ENCODE peak calls at places on chromosomes 5 and 9, in seven cellular contexts. K is GM23248, E is PC-3, D is HCT116, U is MM.1S, F is PC-9, Y is GM23338. S is an unnamed sample.

GRCh38 chr5:2756211-2756746 is 4.8 kb upstream of the IRX2 start:
- DNase-seq in E (peak; percentile 70), F (no peak), Y (peak; percentile 95), D (no peak), K (peak; percentile 95), U (no peak), S (peak; percentile 46)

GRCh38 chr9:31820426-31820825 is 564.0 kb upstream of the ACO1 start:
- DNase-seq in K (no peak), E (no peak), F (no peak), U (no peak), Y (no peak), D (no peak), S (no peak)

GRCh38 chr5:43602456-43602817 is 543 bp upstream of the NNT start:
- DNase-seq in K (peak; percentile 74), U (peak; percentile 52), Y (peak; percentile 56), D (no peak), F (no peak), E (peak; percentile 52), S (peak; percentile 65)

GRCh38 chr5:149893403-149893931 is 51.1 kb downstream of the PDE6A start:
- DNase-seq in E (no peak), K (no peak), U (no peak), Y (no peak), F (no peak), D (no peak), S (no peak)

GRCh38 chr9:108444400-108445358 is 411.1 kb downstream of the ACTL7B start:
- DNase-seq in F (peak; percentile 95), D (peak; percentile 90), Y (no peak), U (no peak), E (peak; percentile 91), K (peak; percentile 97), S (peak; percentile 60)

GRCh38 chr9:5715548-5716127 is 86.7 kb downstream of the RIC1 start:
- DNase-seq in Y (no peak), K (no peak), F (no peak), D (no peak), U (no peak), E (no peak), S (no peak)

GRCh38 chr5:31757813-31758212 is 118.9 kb downstream of the PDZD2 start:
- DNase-seq in K (no peak), E (no peak), Y (no peak), D (no peak), U (no peak), F (no peak), S (peak; percentile 35)

GRCh38 chr5:53368516-53368915 is 111.9 kb upstream of the FST start:
- DNase-seq in Y (no peak), F (peak; percentile 84), K (peak; percentile 41), E (peak; percentile 73), D (no peak), U (no peak), S (no peak)

GRCh38 chr9:95981741-95982390 is 106.4 kb downstream of the ERCC6L2 start:
- DNase-seq in U (peak; percentile 43), F (no peak), E (no peak), Y (no peak), D (no peak), K (no peak), S (no peak)

GRCh38 chr5:142492781-142493281 is 168.0 kb upstream of the SPRY4 start:
- DNase-seq in D (no peak), K (peak; percentile 63), E (no peak), F (no peak), Y (no peak), U (no peak), S (no peak)

GRCh38 chr5:110852053-110852452 is 113.2 kb downstream of the SLC25A46 start:
- DNase-seq in K (no peak), U (peak; percentile 80), D (no peak), E (no peak), Y (no peak), F (no peak), S (no peak)

GRCh38 chr5:56029457-56029856 is 34.7 kb upstream of the IL6ST start:
- DNase-seq in E (no peak), D (no peak), Y (no peak), U (no peak), K (no peak), F (no peak), S (no peak)

GRCh38 chr5:437281-437771 is 5.7 kb upstream of the EXOC3 start:
- DNase-seq in Y (no peak), D (no peak), E (no peak), F (no peak), U (no peak), K (no peak), S (no peak)

GRCh38 chr5:80931423-80931822 is 28.7 kb upstream of the RASGRF2 start:
- DNase-seq in D (no peak), F (no peak), K (no peak), E (no peak), U (no peak), Y (no peak), S (no peak)

GRCh38 chr5:137629646-137630045 is 106.2 kb downstream of the KLHL3 start:
- DNase-seq in D (peak; percentile 51), E (peak; percentile 73), K (peak; percentile 71), U (peak; percentile 60), Y (peak; percentile 80), F (no peak), S (peak; percentile 76)

GRCh38 chr5:79992891-79993290 is 1.8 kb upstream of the MTX3 start:
- DNase-seq in K (peak; percentile 72), D (no peak), E (no peak), F (no peak), Y (no peak), U (no peak), S (no peak)

GRCh38 chr5:20305463-20305862 is 317.5 kb upstream of the CDH18 start:
- DNase-seq in E (no peak), U (no peak), K (no peak), Y (no peak), D (no peak), F (no peak), S (no peak)

GRCh38 chr5:158383485-158383884 is 524.5 kb upstream of the CLINT1 start:
- DNase-seq in U (no peak), F (no peak), E (no peak), Y (no peak), K (no peak), D (no peak), S (no peak)

GRCh38 chr5:32526815-32527214 is 58.5 kb upstream of the SUB1 start:
- DNase-seq in D (no peak), F (no peak), K (peak; percentile 28), E (no peak), Y (no peak), U (no peak), S (no peak)

GRCh38 chr9:118595719-118596305 is 773.4 kb downstream of the BRINP1 start:
- DNase-seq in U (no peak), E (peak; percentile 2), Y (peak; percentile 82), F (no peak), K (peak; percentile 76), D (no peak), S (peak; percentile 68)

GRCh38 chr9:36134761-36135505 is 1.6 kb upstream of the GLIPR2 start:
- DNase-seq in K (no peak), F (no peak), D (no peak), E (no peak), U (no peak), Y (peak; percentile 40), S (no peak)

GRCh38 chr9:127525426-127526188 is 74.3 kb downstream of the LRSAM1 start:
- DNase-seq in K (peak; percentile 69), F (no peak), E (peak; percentile 56), Y (peak; percentile 81), D (peak; percentile 54), U (peak; percentile 25), S (no peak)
- H2AFZ ChIP-seq in K (no peak overlapping the region), F (no peak overlapping the region), E (no peak overlapping the region), Y (no peak overlapping the region), D (no peak overlapping the region), U (no peak overlapping the region), S (no peak overlapping the region)

GRCh38 chr5:135535820-135536801 is at the start of gene NEUROG1:
- DNase-seq in Y (peak; percentile 91), F (no peak), D (no peak), K (no peak), U (no peak), E (no peak), S (peak; percentile 26)
- H3K27me3 ChIP-seq in Y (peaks cover 100% of the 10 kb centered on the region), F (peaks cover 81% of the 10 kb centered on the region), D (peaks cover 4% of the 10 kb centered on the region), K (peaks cover 81% of the 10 kb centered on the region), U (peaks cover 4% of the 10 kb centered on the region), E (peaks cover 42% of the 10 kb centered on the region), S (peaks cover 100% of the 10 kb centered on the region)

GRCh38 chr9:124344291-124345050 is 70.8 kb downstream of the PSMB7 start:
- DNase-seq in F (no peak), Y (no peak), U (no peak), D (no peak), K (no peak), E (no peak), S (no peak)
- H3K9me2 ChIP-seq in F (no peaks in the 10 kb centered on the region), Y (no peaks in the 10 kb centered on the region), U (no peaks in the 10 kb centered on the region), D (no peaks in the 10 kb centered on the region), K (no peaks in the 10 kb centered on the region), E (no peaks in the 10 kb centered on the region), S (no peaks in the 10 kb centered on the region)

GRCh38 chr5:98769006-98769255 is 4.5 kb upstream of the RGMB start:
- DNase-seq in K (no peak), D (no peak), E (peak; percentile 46), Y (no peak), U (peak; percentile 17), F (no peak), S (peak; percentile 80)

GRCh38 chr5:98768160-98769005 is 5.1 kb upstream of the RGMB start:
- DNase-seq in U (peak; percentile 43), E (peak; percentile 80), F (no peak), K (peak; percentile 76), D (no peak), Y (peak; percentile 93), S (peak; percentile 65)

GRCh38 chr5:98770911-98771322 is 2.5 kb upstream of the RGMB start:
- DNase-seq in F (no peak), U (no peak), K (no peak), Y (no peak), D (no peak), E (no peak), S (no peak)

GRCh38 chr5:98770158-98770910 is 3.1 kb upstream of the RGMB start:
- DNase-seq in U (peak; percentile 62), F (no peak), K (peak; percentile 66), Y (no peak), D (no peak), E (peak; percentile 55), S (peak; percentile 65)

DNA sequence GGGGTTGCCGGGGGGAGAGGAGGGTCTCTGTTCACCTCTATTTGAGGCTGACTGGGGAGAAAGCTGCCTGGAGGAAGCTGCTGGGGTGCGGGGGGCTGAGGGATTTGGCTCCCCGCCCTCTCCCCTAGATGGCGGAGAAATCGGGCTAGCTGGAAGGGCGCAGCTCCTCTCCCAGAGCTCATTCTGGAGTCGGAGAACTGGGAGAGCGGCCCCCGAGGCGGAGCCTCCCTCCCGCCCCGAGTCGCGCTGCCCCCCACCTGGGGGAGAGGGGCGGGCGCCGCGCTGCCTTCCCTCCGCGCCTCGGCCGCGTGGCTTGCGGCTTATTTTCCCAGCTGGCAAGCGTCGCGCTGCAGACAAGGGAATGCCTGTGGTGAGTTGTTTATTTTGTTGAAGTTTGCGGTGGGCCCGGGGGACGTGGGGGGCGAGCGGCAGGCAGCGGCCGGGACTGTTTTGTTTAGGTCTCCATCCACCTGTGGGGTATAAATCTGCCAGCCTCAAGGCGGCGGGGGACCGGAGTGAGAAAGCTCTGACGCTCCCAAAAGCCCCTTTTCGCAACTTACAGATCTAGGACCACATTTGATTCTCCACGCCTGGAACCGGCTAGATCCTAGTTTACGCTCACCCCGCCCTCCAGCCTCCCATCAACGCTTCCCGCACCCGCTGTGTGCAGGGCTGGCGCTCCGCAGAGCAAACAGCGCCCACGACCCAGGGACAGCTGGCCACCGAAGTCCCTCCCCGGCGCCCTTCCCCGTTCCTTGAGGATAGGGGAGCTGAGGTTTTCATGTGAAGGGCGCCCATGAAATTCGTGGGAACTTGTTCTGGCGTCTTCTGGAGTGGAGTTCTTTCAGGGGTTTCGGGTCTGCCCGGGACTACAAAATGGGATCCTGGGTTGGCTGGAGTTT is 4.0 kb upstream of the RGMB start:
- DNase-seq in U (no peak), D (no peak), Y (peak; percentile 89), K (peak; percentile 85), F (peak; percentile 38), E (peak; percentile 45), S (peak; percentile 48)
- H2AFZ ChIP-seq in U (peak overlapping the region; percentile 93), D (peak overlapping the region; percentile 90), Y (peak overlapping the region; percentile 26), K (peak overlapping the region; percentile 83), F (peak overlapping the region; percentile 96), E (peak overlapping the region; percentile 86), S (peak overlapping the region; percentile 90)

S was measured in hepatocyte.